ENCODE peak calls at places on chromosomes 12 and 14, in seven cellular contexts. N is GM23248, R is OCI-LY7, B is mammary epithelial cell, I is A549, W is fibroblast of lung, Q is neural progenitor cell. A is an unnamed sample.

GRCh38 chr12:120457133-120457532 is 10.9 kb downstream of the GATC start:
- DNase-seq in B (no peak), I (peak; percentile 44), N (peak; percentile 14), Q (peak; percentile 44), W (no peak), R (peak; percentile 48), A (peak; percentile 52)

GRCh38 chr12:126389961-126390360 is 1324.7 kb downstream of the AACS start:
- DNase-seq in R (no peak), I (no peak), W (no peak), Q (no peak), B (no peak), N (no peak), A (no peak)

GRCh38 chr12:40105515-40106201 is at the start of gene SLC2A13:
- DNase-seq in Q (peak; percentile 89), W (peak; percentile 65), R (peak; percentile 88), I (peak; percentile 69), B (peak; percentile 68), N (peak; percentile 91), A (peak; percentile 97)

GRCh38 chr14:104264495-104265265 is 126.3 kb downstream of the KIF26A start:
- DNase-seq in R (no peak), Q (no peak), N (no peak), W (no peak), B (no peak), I (no peak), A (no peak)

GRCh38 chr14:94398536-94398935 is 10.1 kb upstream of the SERPINA1 start:
- DNase-seq in R (no peak), N (no peak), B (no peak), W (no peak), Q (no peak), I (no peak), A (no peak)

GRCh38 chr14:67417633-67418032 is 5.7 kb upstream of the PLEK2 start:
- DNase-seq in W (no peak), I (no peak), N (peak; percentile 20), Q (no peak), B (no peak), R (no peak), A (no peak)

GRCh38 chr14:73771848-73772705 is 57.9 kb upstream of the PNMA1 start:
- DNase-seq in N (peak; percentile 54), I (no peak), B (peak; percentile 81), W (peak; percentile 59), R (peak; percentile 95), Q (peak; percentile 44), A (peak; percentile 79)

GRCh38 chr12:5872745-5873144 is 72.3 kb downstream of the ANO2 start:
- DNase-seq in B (no peak), Q (peak; percentile 19), W (peak; percentile 3), R (no peak), N (peak; percentile 27), I (peak; percentile 6), A (no peak)

GRCh38 chr12:126481688-126482087 is 1416.5 kb downstream of the AACS start:
- DNase-seq in R (no peak), W (no peak), I (no peak), Q (no peak), N (no peak), B (no peak), A (no peak)

GRCh38 chr14:90509403-90509802 is 112.6 kb downstream of the CALM1 start:
- DNase-seq in B (no peak), W (no peak), R (no peak), I (no peak), Q (no peak), N (no peak), A (no peak)

GRCh38 chr12:103800252-103800771 is 40.7 kb downstream of the NT5DC3 start:
- DNase-seq in B (peak; percentile 20), N (peak; percentile 56), W (peak; percentile 89), Q (no peak), I (no peak), R (no peak), A (peak; percentile 24)

GRCh38 chr12:26884765-26885576 is 52.0 kb upstream of the ITPR2 start:
- DNase-seq in R (peak; percentile 81), I (peak; percentile 60), N (peak; percentile 83), W (peak; percentile 81), Q (peak; percentile 83), B (peak; percentile 75), A (peak; percentile 73)

GRCh38 chr12:48351022-48351708 is 446 bp upstream of the ZNF641 start:
- DNase-seq in B (peak; percentile 69), I (peak; percentile 28), W (peak; percentile 53), R (no peak), Q (no peak), N (peak; percentile 89), A (no peak)

GRCh38 chr12:56046027-56046780 is 4.5 kb downstream of the RPS26 start:
- DNase-seq in I (no peak), W (no peak), N (peak; percentile 15), R (no peak), B (peak; percentile 1), Q (no peak), A (no peak)

GRCh38 chr12:105036937-105037649 is 47.2 kb downstream of the ALDH1L2 start:
- DNase-seq in Q (no peak), B (no peak), N (no peak), I (no peak), W (no peak), R (no peak), A (no peak)

GRCh38 chr14:58711382-58711781 is 73.6 kb downstream of the DACT1 start:
- DNase-seq in Q (no peak), R (no peak), B (no peak), N (no peak), W (no peak), I (no peak), A (no peak)

GRCh38 chr12:14774074-14774943 is 29.0 kb downstream of the WBP11 start:
- DNase-seq in I (peak; percentile 97), N (peak; percentile 98), R (peak; percentile 98), Q (peak; percentile 97), B (peak; percentile 90), W (peak; percentile 97), A (peak; percentile 87)

GRCh38 chr12:77882709-77883108 is 52.0 kb downstream of the NAV3 start:
- DNase-seq in B (no peak), Q (no peak), W (no peak), I (no peak), N (no peak), R (peak; percentile 57), A (no peak)

GRCh38 chr12:67096533-67097318 is 172.4 kb upstream of the CAND1 start:
- DNase-seq in R (no peak), I (no peak), N (peak; percentile 52), Q (no peak), B (peak; percentile 85), W (no peak), A (no peak)

GRCh38 chr12:33596061-33596460 is 156.4 kb upstream of the SYT10 start:
- DNase-seq in B (peak; percentile 2), R (no peak), I (no peak), Q (no peak), N (no peak), W (no peak), A (no peak)

GRCh38 chr12:92431146-92431545 is 271.6 kb upstream of the PLEKHG7 start:
- DNase-seq in I (no peak), R (peak; percentile 68), Q (peak; percentile 6), B (no peak), N (no peak), W (no peak), A (no peak)

GRCh38 chr12:95506707-95507523 is 33.0 kb downstream of the METAP2 start:
- DNase-seq in N (peak; percentile 52), W (peak; percentile 54), B (no peak), R (no peak), I (no peak), Q (no peak), A (no peak)

GRCh38 chr14:100677925-100678765 is 48.5 kb upstream of the DLK1 start:
- DNase-seq in Q (peak; percentile 70), W (peak; percentile 86), N (no peak), R (no peak), I (no peak), B (no peak), A (peak; percentile 89)

DNA sequence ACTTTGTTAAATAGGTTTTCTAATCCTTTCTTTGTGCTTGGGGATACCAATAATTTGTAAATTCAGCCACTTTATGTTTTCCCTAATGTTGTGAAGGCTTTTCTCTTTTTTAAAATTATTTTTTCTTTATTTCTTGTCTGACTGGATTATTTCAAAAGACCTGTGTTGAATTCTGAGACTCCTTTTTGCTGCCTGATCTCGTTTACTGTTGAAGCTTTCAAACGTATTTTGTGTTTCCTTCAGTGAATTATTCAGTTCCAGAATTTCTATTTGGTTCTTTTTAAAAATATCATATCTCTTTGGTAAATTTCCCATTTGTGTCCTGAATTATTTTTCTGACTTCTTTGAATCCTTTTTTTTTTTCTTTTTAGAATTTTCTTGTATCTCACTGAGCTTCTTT is 241.6 kb downstream of the LRIG3 start:
- DNase-seq in N (no peak), B (no peak), Q (no peak), W (peak; percentile 3), I (no peak), R (no peak), A (no peak)
- H3K4me2 ChIP-seq in N (no peak overlapping the region), B (no peak overlapping the region), Q (no peak overlapping the region), W (no peak overlapping the region), I (no peak overlapping the region), R (no peak overlapping the region), A (no peak overlapping the region)

GRCh38 chr12:89544730-89545184 is 18.9 kb upstream of the POC1B start:
- DNase-seq in I (no peak), R (no peak), B (no peak), W (peak; percentile 50), Q (peak; percentile 91), N (peak; percentile 48), A (no peak)
- H3K4me2 ChIP-seq in I (peak overlapping the region; percentile 34), R (no peak overlapping the region), B (no peak overlapping the region), W (no peak overlapping the region), Q (peak overlapping the region; percentile 49), N (no peak overlapping the region), A (no peak overlapping the region)

GRCh38 chr12:124456133-124456651 is 111.2 kb downstream of the NCOR2 start:
- DNase-seq in B (no peak), R (no peak), I (no peak), Q (no peak), N (no peak), W (no peak), A (no peak)

GRCh38 chr12:124455336-124455735 is 112.1 kb downstream of the NCOR2 start:
- DNase-seq in B (no peak), W (no peak), I (no peak), N (no peak), R (no peak), Q (no peak), A (no peak)

GRCh38 chr12:124454352-124454725 is 113.1 kb downstream of the NCOR2 start:
- DNase-seq in I (no peak), W (no peak), N (no peak), B (no peak), R (no peak), Q (no peak), A (no peak)

GRCh38 chr12:124453419-124454351 is 113.7 kb downstream of the NCOR2 start:
- DNase-seq in N (peak; percentile 86), Q (no peak), I (peak; percentile 84), R (peak; percentile 74), B (no peak), W (peak; percentile 65), A (peak; percentile 70)

DNA sequence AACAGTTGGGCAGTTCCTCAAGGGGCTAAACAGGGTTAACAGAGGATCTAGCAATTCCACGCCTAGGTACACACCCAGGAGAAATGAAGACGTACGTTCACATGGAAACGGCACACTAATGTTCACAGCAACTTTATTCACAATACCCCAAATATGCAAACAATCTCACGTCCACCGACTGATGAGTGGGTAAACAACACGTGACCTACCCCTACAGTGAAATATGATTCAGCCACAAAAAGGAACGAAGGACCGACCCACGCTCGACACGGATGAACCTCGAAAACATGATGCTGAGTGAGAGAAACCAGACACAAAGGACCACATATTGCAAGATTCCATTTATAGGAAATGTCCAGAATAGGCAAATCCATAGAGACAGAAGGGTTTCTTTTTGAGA is 112.7 kb downstream of the NCOR2 start:
- DNase-seq in R (no peak), I (no peak), Q (no peak), B (no peak), W (no peak), N (peak; percentile 79), A (no peak)
- H3K4me2 ChIP-seq in R (peak overlapping the region; percentile 74), I (no peak overlapping the region), Q (no peak overlapping the region), B (no peak overlapping the region), W (no peak overlapping the region), N (no peak overlapping the region), A (no peak overlapping the region)

GRCh38 chr14:105861985-105862465 is 335.6 kb downstream of the TMEM121 start:
- DNase-seq in Q (no peak), W (no peak), B (no peak), I (no peak), N (no peak), R (peak; percentile 98), A (no peak)
- H3K4me2 ChIP-seq in Q (no peak overlapping the region), W (no peak overlapping the region), B (no peak overlapping the region), I (no peak overlapping the region), N (no peak overlapping the region), R (peak overlapping the region; percentile 87), A (no peak overlapping the region)